ENCODE peak calls at places on chromosomes 2 and 18, in ten cellular contexts. One of them, this sample, is unnamed.
A peak's percentile ranks its signal among the peaks of the same experiment; 100 is the strongest.

GRCh38 chr18:44325903-44326650 is 354.6 kb upstream of the SETBP1 start:
- DNase-seq in putamen: peak; percentile 15
- DNase-seq in stimulated activated CD8-positive, alpha-beta memory T cell treated with anti-CD3 and anti-CD28 coated beads, Interleukin-4, amount 100 ng/mL, for 48 hours: peak; percentile 50
- DNase-seq in SK-N-MC: peak; percentile 53
- DNase-seq in GM23248: peak; percentile 73
- DNase-seq in HCEC 1CT: no peak
- DNase-seq in HL-60: peak; percentile 37
- DNase-seq in stimulated activated CD4-positive, alpha-beta T cell treated with anti-CD3 and anti-CD28 coated beads, TNF-alpha, amount 100 ng/mL, for 24 hours: no peak
- DNase-seq in C1 segment of cervical spinal cord: no peak
- DNase-seq in dorsolateral prefrontal cortex: no peak
- DNase-seq in this sample: peak; percentile 11

GRCh38 chr2:82779981-82780380 is 1679.1 kb downstream of the SUCLG1 start:
- DNase-seq in GM23248: no peak
- DNase-seq in stimulated activated CD8-positive, alpha-beta memory T cell treated with anti-CD3 and anti-CD28 coated beads, Interleukin-4, amount 100 ng/mL, for 48 hours: no peak
- DNase-seq in putamen: no peak
- DNase-seq in stimulated activated CD4-positive, alpha-beta T cell treated with anti-CD3 and anti-CD28 coated beads, TNF-alpha, amount 100 ng/mL, for 24 hours: no peak
- DNase-seq in HCEC 1CT: no peak
- DNase-seq in SK-N-MC: no peak
- DNase-seq in dorsolateral prefrontal cortex: no peak
- DNase-seq in HL-60: no peak
- DNase-seq in C1 segment of cervical spinal cord: no peak
- DNase-seq in this sample: no peak

GRCh38 chr2:113138428-113139322 is 11.3 kb downstream of the IL1RN start:
- DNase-seq in SK-N-MC: peak; percentile 30
- DNase-seq in HL-60: peak; percentile 64
- DNase-seq in GM23248: peak; percentile 61
- DNase-seq in stimulated activated CD4-positive, alpha-beta T cell treated with anti-CD3 and anti-CD28 coated beads, TNF-alpha, amount 100 ng/mL, for 24 hours: peak; percentile 59
- DNase-seq in HCEC 1CT: peak; percentile 41
- DNase-seq in C1 segment of cervical spinal cord: no peak
- DNase-seq in stimulated activated CD8-positive, alpha-beta memory T cell treated with anti-CD3 and anti-CD28 coated beads, Interleukin-4, amount 100 ng/mL, for 48 hours: no peak
- DNase-seq in putamen: peak; percentile 35
- DNase-seq in dorsolateral prefrontal cortex: no peak
- DNase-seq in this sample: peak; percentile 25

GRCh38 chr2:120586507-120587283 is 149.0 kb upstream of the GLI2 start:
- DNase-seq in stimulated activated CD4-positive, alpha-beta T cell treated with anti-CD3 and anti-CD28 coated beads, TNF-alpha, amount 100 ng/mL, for 24 hours: no peak
- DNase-seq in stimulated activated CD8-positive, alpha-beta memory T cell treated with anti-CD3 and anti-CD28 coated beads, Interleukin-4, amount 100 ng/mL, for 48 hours: no peak
- DNase-seq in dorsolateral prefrontal cortex: no peak
- DNase-seq in HCEC 1CT: no peak
- DNase-seq in C1 segment of cervical spinal cord: no peak
- DNase-seq in SK-N-MC: no peak
- DNase-seq in putamen: no peak
- DNase-seq in GM23248: no peak
- DNase-seq in HL-60: no peak
- DNase-seq in this sample: no peak

GRCh38 chr2:232229296-232229916 is 149.1 kb upstream of the ALPP start:
- DNase-seq in stimulated activated CD8-positive, alpha-beta memory T cell treated with anti-CD3 and anti-CD28 coated beads, Interleukin-4, amount 100 ng/mL, for 48 hours: no peak
- DNase-seq in GM23248: peak; percentile 23
- DNase-seq in dorsolateral prefrontal cortex: no peak
- DNase-seq in C1 segment of cervical spinal cord: no peak
- DNase-seq in SK-N-MC: no peak
- DNase-seq in putamen: no peak
- DNase-seq in HCEC 1CT: no peak
- DNase-seq in HL-60: no peak
- DNase-seq in stimulated activated CD4-positive, alpha-beta T cell treated with anti-CD3 and anti-CD28 coated beads, TNF-alpha, amount 100 ng/mL, for 24 hours: no peak
- DNase-seq in this sample: no peak

GRCh38 chr2:30756051-30756719 is 51.1 kb downstream of the CAPN13 start:
- DNase-seq in GM23248: peak; percentile 31
- DNase-seq in stimulated activated CD4-positive, alpha-beta T cell treated with anti-CD3 and anti-CD28 coated beads, TNF-alpha, amount 100 ng/mL, for 24 hours: no peak
- DNase-seq in putamen: no peak
- DNase-seq in HCEC 1CT: no peak
- DNase-seq in SK-N-MC: peak; percentile 22
- DNase-seq in dorsolateral prefrontal cortex: no peak
- DNase-seq in HL-60: no peak
- DNase-seq in stimulated activated CD8-positive, alpha-beta memory T cell treated with anti-CD3 and anti-CD28 coated beads, Interleukin-4, amount 100 ng/mL, for 48 hours: no peak
- DNase-seq in C1 segment of cervical spinal cord: no peak
- DNase-seq in this sample: no peak

GRCh38 chr2:113158884-113159553 is 14.8 kb upstream of the PSD4 start:
- DNase-seq in SK-N-MC: no peak
- DNase-seq in dorsolateral prefrontal cortex: no peak
- DNase-seq in stimulated activated CD4-positive, alpha-beta T cell treated with anti-CD3 and anti-CD28 coated beads, TNF-alpha, amount 100 ng/mL, for 24 hours: no peak
- DNase-seq in HCEC 1CT: peak; percentile 81
- DNase-seq in HL-60: no peak
- DNase-seq in GM23248: peak; percentile 45
- DNase-seq in stimulated activated CD8-positive, alpha-beta memory T cell treated with anti-CD3 and anti-CD28 coated beads, Interleukin-4, amount 100 ng/mL, for 48 hours: no peak
- DNase-seq in putamen: no peak
- DNase-seq in C1 segment of cervical spinal cord: no peak
- DNase-seq in this sample: no peak

GRCh38 chr2:102664439-102665042 is 45.2 kb downstream of the SLC9A2 start:
- DNase-seq in dorsolateral prefrontal cortex: peak; percentile 37
- DNase-seq in stimulated activated CD8-positive, alpha-beta memory T cell treated with anti-CD3 and anti-CD28 coated beads, Interleukin-4, amount 100 ng/mL, for 48 hours: peak; percentile 53
- DNase-seq in C1 segment of cervical spinal cord: no peak
- DNase-seq in SK-N-MC: no peak
- DNase-seq in HCEC 1CT: peak; percentile 16
- DNase-seq in stimulated activated CD4-positive, alpha-beta T cell treated with anti-CD3 and anti-CD28 coated beads, TNF-alpha, amount 100 ng/mL, for 24 hours: peak; percentile 24
- DNase-seq in putamen: peak; percentile 76
- DNase-seq in HL-60: no peak
- DNase-seq in GM23248: peak; percentile 16
- DNase-seq in this sample: peak; percentile 9

GRCh38 chr18:55268629-55269275 is 309.5 kb upstream of the CCDC68 start:
- DNase-seq in stimulated activated CD4-positive, alpha-beta T cell treated with anti-CD3 and anti-CD28 coated beads, TNF-alpha, amount 100 ng/mL, for 24 hours: no peak
- DNase-seq in dorsolateral prefrontal cortex: no peak
- DNase-seq in HL-60: peak; percentile 42
- DNase-seq in C1 segment of cervical spinal cord: no peak
- DNase-seq in stimulated activated CD8-positive, alpha-beta memory T cell treated with anti-CD3 and anti-CD28 coated beads, Interleukin-4, amount 100 ng/mL, for 48 hours: no peak
- DNase-seq in putamen: no peak
- DNase-seq in GM23248: no peak
- DNase-seq in HCEC 1CT: no peak
- DNase-seq in SK-N-MC: no peak
- DNase-seq in this sample: no peak

GRCh38 chr18:74674487-74674886 is 76.8 kb downstream of the ZNF407 start:
- DNase-seq in stimulated activated CD8-positive, alpha-beta memory T cell treated with anti-CD3 and anti-CD28 coated beads, Interleukin-4, amount 100 ng/mL, for 48 hours: no peak
- DNase-seq in C1 segment of cervical spinal cord: no peak
- DNase-seq in SK-N-MC: no peak
- DNase-seq in putamen: no peak
- DNase-seq in GM23248: no peak
- DNase-seq in HL-60: no peak
- DNase-seq in HCEC 1CT: no peak
- DNase-seq in dorsolateral prefrontal cortex: no peak
- DNase-seq in stimulated activated CD4-positive, alpha-beta T cell treated with anti-CD3 and anti-CD28 coated beads, TNF-alpha, amount 100 ng/mL, for 24 hours: no peak
- DNase-seq in this sample: no peak

GRCh38 chr18:72013512-72013911 is 530.6 kb downstream of the CBLN2 start:
- DNase-seq in HCEC 1CT: no peak
- DNase-seq in C1 segment of cervical spinal cord: no peak
- DNase-seq in GM23248: no peak
- DNase-seq in SK-N-MC: no peak
- DNase-seq in stimulated activated CD8-positive, alpha-beta memory T cell treated with anti-CD3 and anti-CD28 coated beads, Interleukin-4, amount 100 ng/mL, for 48 hours: no peak
- DNase-seq in stimulated activated CD4-positive, alpha-beta T cell treated with anti-CD3 and anti-CD28 coated beads, TNF-alpha, amount 100 ng/mL, for 24 hours: no peak
- DNase-seq in putamen: no peak
- DNase-seq in dorsolateral prefrontal cortex: no peak
- DNase-seq in HL-60: no peak
- DNase-seq in this sample: no peak

GRCh38 chr2:169478339-169478738 is 955 bp upstream of the BBS5 start:
- DNase-seq in putamen: no peak
- DNase-seq in stimulated activated CD8-positive, alpha-beta memory T cell treated with anti-CD3 and anti-CD28 coated beads, Interleukin-4, amount 100 ng/mL, for 48 hours: no peak
- DNase-seq in HCEC 1CT: peak; percentile 62
- DNase-seq in C1 segment of cervical spinal cord: no peak
- DNase-seq in dorsolateral prefrontal cortex: no peak
- DNase-seq in HL-60: no peak
- DNase-seq in GM23248: peak; percentile 63
- DNase-seq in SK-N-MC: no peak
- DNase-seq in stimulated activated CD4-positive, alpha-beta T cell treated with anti-CD3 and anti-CD28 coated beads, TNF-alpha, amount 100 ng/mL, for 24 hours: no peak
- DNase-seq in this sample: no peak

GRCh38 chr18:77068321-77068841 is 64.2 kb downstream of the MBP start:
- DNase-seq in stimulated activated CD4-positive, alpha-beta T cell treated with anti-CD3 and anti-CD28 coated beads, TNF-alpha, amount 100 ng/mL, for 24 hours: no peak
- DNase-seq in GM23248: peak; percentile 77
- DNase-seq in HCEC 1CT: peak; percentile 50
- DNase-seq in dorsolateral prefrontal cortex: no peak
- DNase-seq in stimulated activated CD8-positive, alpha-beta memory T cell treated with anti-CD3 and anti-CD28 coated beads, Interleukin-4, amount 100 ng/mL, for 48 hours: no peak
- DNase-seq in HL-60: peak; percentile 74
- DNase-seq in C1 segment of cervical spinal cord: no peak
- DNase-seq in SK-N-MC: no peak
- DNase-seq in putamen: no peak
- DNase-seq in this sample: peak; percentile 53

GRCh38 chr18:7979714-7980113 is 412.6 kb downstream of the PTPRM start:
- DNase-seq in HCEC 1CT: no peak
- DNase-seq in HL-60: no peak
- DNase-seq in stimulated activated CD4-positive, alpha-beta T cell treated with anti-CD3 and anti-CD28 coated beads, TNF-alpha, amount 100 ng/mL, for 24 hours: no peak
- DNase-seq in putamen: no peak
- DNase-seq in GM23248: no peak
- DNase-seq in dorsolateral prefrontal cortex: no peak
- DNase-seq in C1 segment of cervical spinal cord: no peak
- DNase-seq in stimulated activated CD8-positive, alpha-beta memory T cell treated with anti-CD3 and anti-CD28 coated beads, Interleukin-4, amount 100 ng/mL, for 48 hours: no peak
- DNase-seq in SK-N-MC: no peak
- DNase-seq in this sample: no peak

GRCh38 chr2:120218181-120218580 is 5.0 kb downstream of the TMEM185B start:
- DNase-seq in stimulated activated CD8-positive, alpha-beta memory T cell treated with anti-CD3 and anti-CD28 coated beads, Interleukin-4, amount 100 ng/mL, for 48 hours: no peak
- DNase-seq in SK-N-MC: no peak
- DNase-seq in GM23248: no peak
- DNase-seq in putamen: no peak
- DNase-seq in HL-60: no peak
- DNase-seq in C1 segment of cervical spinal cord: no peak
- DNase-seq in dorsolateral prefrontal cortex: no peak
- DNase-seq in HCEC 1CT: no peak
- DNase-seq in stimulated activated CD4-positive, alpha-beta T cell treated with anti-CD3 and anti-CD28 coated beads, TNF-alpha, amount 100 ng/mL, for 24 hours: no peak
- DNase-seq in this sample: no peak

GRCh38 chr18:58502628-58503027 is 126.3 kb downstream of the ALPK2 start:
- DNase-seq in HCEC 1CT: no peak
- DNase-seq in SK-N-MC: no peak
- DNase-seq in stimulated activated CD4-positive, alpha-beta T cell treated with anti-CD3 and anti-CD28 coated beads, TNF-alpha, amount 100 ng/mL, for 24 hours: no peak
- DNase-seq in dorsolateral prefrontal cortex: no peak
- DNase-seq in C1 segment of cervical spinal cord: no peak
- DNase-seq in HL-60: no peak
- DNase-seq in putamen: no peak
- DNase-seq in stimulated activated CD8-positive, alpha-beta memory T cell treated with anti-CD3 and anti-CD28 coated beads, Interleukin-4, amount 100 ng/mL, for 48 hours: no peak
- DNase-seq in GM23248: no peak
- DNase-seq in this sample: no peak